ENCODE peak calls at places on chromosomes 7 and 10, in ten cellular contexts. One of them, this sample, is unnamed.

GRCh38 chr10:2839081-2839725 is 228.1 kb upstream of the PFKP start:
- DNase-seq in IMR-90: peak
- DNase-seq in heart right ventricle: no peak
- DNase-seq in PC-3: peak
- DNase-seq in ovary: no peak
- DNase-seq in HCT116: no peak
- DNase-seq in H9: peak
- DNase-seq in body of pancreas: peak
- DNase-seq in CD4-positive, alpha-beta memory T cell: no peak
- DNase-seq in CD8-positive, alpha-beta memory T cell: no peak
- DNase-seq in this sample: peak

GRCh38 chr7:152137476-152138025 is 112.1 kb downstream of the GALNT11 start:
- DNase-seq in CD8-positive, alpha-beta memory T cell: no peak
- DNase-seq in ovary: peak
- DNase-seq in body of pancreas: no peak
- DNase-seq in HCT116: no peak
- DNase-seq in IMR-90: peak
- DNase-seq in H9: no peak
- DNase-seq in heart right ventricle: no peak
- DNase-seq in CD4-positive, alpha-beta memory T cell: no peak
- DNase-seq in PC-3: peak
- DNase-seq in this sample: no peak

GRCh38 chr7:12007591-12007990 is 175.6 kb upstream of the THSD7A start:
- DNase-seq in PC-3: no peak
- DNase-seq in CD8-positive, alpha-beta memory T cell: no peak
- DNase-seq in CD4-positive, alpha-beta memory T cell: no peak
- DNase-seq in H9: no peak
- DNase-seq in ovary: no peak
- DNase-seq in heart right ventricle: no peak
- DNase-seq in body of pancreas: no peak
- DNase-seq in HCT116: no peak
- DNase-seq in IMR-90: no peak
- DNase-seq in this sample: no peak

GRCh38 chr10:31622993-31623392 is 304.0 kb downstream of the ZEB1 start:
- DNase-seq in CD4-positive, alpha-beta memory T cell: no peak
- DNase-seq in ovary: no peak
- DNase-seq in body of pancreas: no peak
- DNase-seq in HCT116: no peak
- DNase-seq in heart right ventricle: no peak
- DNase-seq in H9: no peak
- DNase-seq in PC-3: no peak
- DNase-seq in IMR-90: peak
- DNase-seq in CD8-positive, alpha-beta memory T cell: no peak
- DNase-seq in this sample: no peak

GRCh38 chr7:66699998-66700397 is 40.5 kb upstream of the RABGEF1 start:
- DNase-seq in H9: no peak
- DNase-seq in CD8-positive, alpha-beta memory T cell: no peak
- DNase-seq in ovary: peak
- DNase-seq in CD4-positive, alpha-beta memory T cell: no peak
- DNase-seq in heart right ventricle: peak
- DNase-seq in body of pancreas: no peak
- DNase-seq in IMR-90: no peak
- DNase-seq in HCT116: no peak
- DNase-seq in PC-3: no peak
- DNase-seq in this sample: no peak

GRCh38 chr10:71065659-71066058 is 146.7 kb upstream of the UNC5B start:
- DNase-seq in CD8-positive, alpha-beta memory T cell: no peak
- DNase-seq in HCT116: no peak
- DNase-seq in ovary: no peak
- DNase-seq in PC-3: no peak
- DNase-seq in CD4-positive, alpha-beta memory T cell: no peak
- DNase-seq in heart right ventricle: no peak
- DNase-seq in body of pancreas: no peak
- DNase-seq in H9: no peak
- DNase-seq in IMR-90: no peak
- DNase-seq in this sample: no peak

GRCh38 chr7:141916099-141916498 is at the start of gene OR9A4:
- DNase-seq in PC-3: no peak
- DNase-seq in HCT116: no peak
- DNase-seq in CD4-positive, alpha-beta memory T cell: no peak
- DNase-seq in CD8-positive, alpha-beta memory T cell: no peak
- DNase-seq in ovary: no peak
- DNase-seq in H9: no peak
- DNase-seq in IMR-90: no peak
- DNase-seq in heart right ventricle: no peak
- DNase-seq in body of pancreas: no peak
- DNase-seq in this sample: no peak

GRCh38 chr7:48428091-48428710 is 256.9 kb downstream of the ABCA13 start:
- DNase-seq in CD8-positive, alpha-beta memory T cell: no peak
- DNase-seq in ovary: no peak
- DNase-seq in heart right ventricle: no peak
- DNase-seq in HCT116: no peak
- DNase-seq in CD4-positive, alpha-beta memory T cell: no peak
- DNase-seq in PC-3: peak
- DNase-seq in body of pancreas: no peak
- DNase-seq in H9: no peak
- DNase-seq in IMR-90: no peak
- DNase-seq in this sample: no peak

GRCh38 chr10:7583626-7584025 is 83.1 kb downstream of the ITIH5 start:
- DNase-seq in CD4-positive, alpha-beta memory T cell: no peak
- DNase-seq in IMR-90: no peak
- DNase-seq in body of pancreas: no peak
- DNase-seq in heart right ventricle: peak
- DNase-seq in PC-3: no peak
- DNase-seq in ovary: no peak
- DNase-seq in HCT116: no peak
- DNase-seq in CD8-positive, alpha-beta memory T cell: no peak
- DNase-seq in H9: no peak
- DNase-seq in this sample: no peak

GRCh38 chr10:131815366-131816156 is 85.2 kb upstream of the PPP2R2D start:
- DNase-seq in IMR-90: no peak
- DNase-seq in heart right ventricle: no peak
- DNase-seq in ovary: no peak
- DNase-seq in H9: peak
- DNase-seq in PC-3: no peak
- DNase-seq in CD8-positive, alpha-beta memory T cell: no peak
- DNase-seq in CD4-positive, alpha-beta memory T cell: no peak
- DNase-seq in body of pancreas: no peak
- DNase-seq in HCT116: no peak
- DNase-seq in this sample: no peak

GRCh38 chr7:143362126-143362961 is at the start of gene FAM131B:
- DNase-seq in CD4-positive, alpha-beta memory T cell: peak
- DNase-seq in IMR-90: no peak
- DNase-seq in HCT116: no peak
- DNase-seq in ovary: no peak
- DNase-seq in CD8-positive, alpha-beta memory T cell: peak
- DNase-seq in heart right ventricle: no peak
- DNase-seq in PC-3: no peak
- DNase-seq in body of pancreas: no peak
- DNase-seq in H9: peak
- DNase-seq in this sample: peak

GRCh38 chr10:79274279-79275104 is 72.8 kb upstream of the PPIF start:
- DNase-seq in PC-3: no peak
- DNase-seq in ovary: no peak
- DNase-seq in H9: no peak
- DNase-seq in heart right ventricle: peak
- DNase-seq in CD8-positive, alpha-beta memory T cell: no peak
- DNase-seq in body of pancreas: peak
- DNase-seq in CD4-positive, alpha-beta memory T cell: no peak
- DNase-seq in IMR-90: no peak
- DNase-seq in HCT116: no peak
- DNase-seq in this sample: peak
- H3K27ac ChIP-seq in PC-3: no peak
- H3K27ac ChIP-seq in ovary: no peak
- H3K27ac ChIP-seq in H9: no peak
- H3K27ac ChIP-seq in heart right ventricle: peak
- H3K27ac ChIP-seq in CD8-positive, alpha-beta memory T cell: no peak
- H3K27ac ChIP-seq in body of pancreas: peak
- H3K27ac ChIP-seq in CD4-positive, alpha-beta memory T cell: no peak
- H3K27ac ChIP-seq in IMR-90: no peak
- H3K27ac ChIP-seq in HCT116: no peak
- H3K27ac ChIP-seq in this sample: peak

GRCh38 chr7:100465299-100465698 is 1.2 kb upstream of the SPACDR start:
- DNase-seq in HCT116: no peak
- DNase-seq in ovary: no peak
- DNase-seq in body of pancreas: no peak
- DNase-seq in H9: no peak
- DNase-seq in CD4-positive, alpha-beta memory T cell: no peak
- DNase-seq in IMR-90: peak
- DNase-seq in CD8-positive, alpha-beta memory T cell: no peak
- DNase-seq in PC-3: peak
- DNase-seq in heart right ventricle: no peak
- DNase-seq in this sample: no peak
- H3K27ac ChIP-seq in HCT116: no peak
- H3K27ac ChIP-seq in ovary: no peak
- H3K27ac ChIP-seq in body of pancreas: peak
- H3K27ac ChIP-seq in H9: no peak
- H3K27ac ChIP-seq in CD4-positive, alpha-beta memory T cell: no peak
- H3K27ac ChIP-seq in IMR-90: no peak
- H3K27ac ChIP-seq in CD8-positive, alpha-beta memory T cell: no peak
- H3K27ac ChIP-seq in PC-3: no peak
- H3K27ac ChIP-seq in heart right ventricle: peak
- H3K27ac ChIP-seq in this sample: peak

GRCh38 chr7:29014725-29015124 is 56.6 kb upstream of the TRIL start:
- DNase-seq in CD8-positive, alpha-beta memory T cell: no peak
- DNase-seq in H9: no peak
- DNase-seq in ovary: no peak
- DNase-seq in body of pancreas: no peak
- DNase-seq in IMR-90: no peak
- DNase-seq in PC-3: no peak
- DNase-seq in HCT116: no peak
- DNase-seq in heart right ventricle: no peak
- DNase-seq in CD4-positive, alpha-beta memory T cell: no peak
- DNase-seq in this sample: no peak

GRCh38 chr7:29013062-29013461 is 54.9 kb upstream of the TRIL start:
- DNase-seq in CD4-positive, alpha-beta memory T cell: no peak
- DNase-seq in ovary: no peak
- DNase-seq in H9: no peak
- DNase-seq in PC-3: no peak
- DNase-seq in HCT116: no peak
- DNase-seq in heart right ventricle: no peak
- DNase-seq in CD8-positive, alpha-beta memory T cell: no peak
- DNase-seq in body of pancreas: no peak
- DNase-seq in IMR-90: no peak
- DNase-seq in this sample: no peak

GRCh38 chr7:29019275-29019820 is 61.2 kb upstream of the TRIL start:
- DNase-seq in IMR-90: no peak
- DNase-seq in H9: no peak
- DNase-seq in PC-3: no peak
- DNase-seq in CD8-positive, alpha-beta memory T cell: no peak
- DNase-seq in body of pancreas: no peak
- DNase-seq in heart right ventricle: no peak
- DNase-seq in HCT116: no peak
- DNase-seq in CD4-positive, alpha-beta memory T cell: no peak
- DNase-seq in ovary: no peak
- DNase-seq in this sample: no peak

GRCh38 chr7:29017666-29018065 is 59.5 kb upstream of the TRIL start:
- DNase-seq in heart right ventricle: no peak
- DNase-seq in ovary: no peak
- DNase-seq in IMR-90: peak
- DNase-seq in CD4-positive, alpha-beta memory T cell: no peak
- DNase-seq in body of pancreas: no peak
- DNase-seq in CD8-positive, alpha-beta memory T cell: no peak
- DNase-seq in H9: no peak
- DNase-seq in HCT116: no peak
- DNase-seq in PC-3: no peak
- DNase-seq in this sample: no peak

GRCh38 chr7:29013931-29014330 is 55.8 kb upstream of the TRIL start:
- DNase-seq in CD8-positive, alpha-beta memory T cell: no peak
- DNase-seq in HCT116: no peak
- DNase-seq in PC-3: no peak
- DNase-seq in ovary: no peak
- DNase-seq in IMR-90: no peak
- DNase-seq in heart right ventricle: no peak
- DNase-seq in H9: no peak
- DNase-seq in body of pancreas: no peak
- DNase-seq in CD4-positive, alpha-beta memory T cell: no peak
- DNase-seq in this sample: no peak
- H3K27ac ChIP-seq in CD8-positive, alpha-beta memory T cell: no peak
- H3K27ac ChIP-seq in HCT116: no peak
- H3K27ac ChIP-seq in PC-3: no peak
- H3K27ac ChIP-seq in ovary: no peak
- H3K27ac ChIP-seq in IMR-90: no peak
- H3K27ac ChIP-seq in heart right ventricle: no peak
- H3K27ac ChIP-seq in H9: no peak
- H3K27ac ChIP-seq in body of pancreas: no peak
- H3K27ac ChIP-seq in CD4-positive, alpha-beta memory T cell: no peak
- H3K27ac ChIP-seq in this sample: no peak

GRCh38 chr10:63528084-63528744 is 7.0 kb downstream of the REEP3 start:
- DNase-seq in CD4-positive, alpha-beta memory T cell: no peak
- DNase-seq in IMR-90: no peak
- DNase-seq in CD8-positive, alpha-beta memory T cell: no peak
- DNase-seq in H9: no peak
- DNase-seq in PC-3: no peak
- DNase-seq in body of pancreas: no peak
- DNase-seq in HCT116: no peak
- DNase-seq in heart right ventricle: no peak
- DNase-seq in ovary: no peak
- DNase-seq in this sample: no peak

GRCh38 chr10:63523015-63523414 is 1.8 kb downstream of the REEP3 start:
- DNase-seq in H9: no peak
- DNase-seq in CD8-positive, alpha-beta memory T cell: no peak
- DNase-seq in CD4-positive, alpha-beta memory T cell: no peak
- DNase-seq in PC-3: no peak
- DNase-seq in heart right ventricle: no peak
- DNase-seq in ovary: no peak
- DNase-seq in body of pancreas: no peak
- DNase-seq in IMR-90: no peak
- DNase-seq in HCT116: no peak
- DNase-seq in this sample: no peak

GRCh38 chr10:63522129-63522687 is 1.0 kb downstream of the REEP3 start:
- DNase-seq in body of pancreas: no peak
- DNase-seq in PC-3: peak
- DNase-seq in CD4-positive, alpha-beta memory T cell: peak
- DNase-seq in CD8-positive, alpha-beta memory T cell: no peak
- DNase-seq in ovary: no peak
- DNase-seq in heart right ventricle: no peak
- DNase-seq in HCT116: no peak
- DNase-seq in IMR-90: peak
- DNase-seq in H9: no peak
- DNase-seq in this sample: no peak

GRCh38 chr10:63527401-63527800 is 6.2 kb downstream of the REEP3 start:
- DNase-seq in IMR-90: no peak
- DNase-seq in body of pancreas: no peak
- DNase-seq in CD4-positive, alpha-beta memory T cell: no peak
- DNase-seq in CD8-positive, alpha-beta memory T cell: no peak
- DNase-seq in H9: no peak
- DNase-seq in ovary: no peak
- DNase-seq in HCT116: no peak
- DNase-seq in PC-3: no peak
- DNase-seq in heart right ventricle: no peak
- DNase-seq in this sample: no peak

DNA sequence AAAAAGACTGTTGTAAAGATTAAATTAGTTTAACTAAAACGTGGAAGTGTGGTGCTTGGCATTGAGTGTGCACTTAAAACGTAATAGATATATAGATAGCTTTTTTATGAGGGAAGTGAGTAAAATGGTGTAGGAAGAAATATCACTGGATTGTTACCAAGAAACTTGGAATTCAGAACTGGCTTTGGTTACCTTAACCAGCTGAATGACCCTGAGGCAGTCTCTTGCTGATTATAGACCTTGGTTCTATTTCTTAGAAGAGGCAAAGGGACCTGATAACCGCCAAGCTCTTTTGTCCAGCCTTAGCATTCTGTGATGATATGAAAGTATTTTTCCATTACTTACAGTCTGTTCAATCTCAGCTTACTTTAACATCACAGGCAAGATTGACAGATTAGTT is 3.8 kb downstream of the REEP3 start:
- DNase-seq in CD8-positive, alpha-beta memory T cell: no peak
- DNase-seq in heart right ventricle: no peak
- DNase-seq in body of pancreas: no peak
- DNase-seq in HCT116: no peak
- DNase-seq in H9: no peak
- DNase-seq in CD4-positive, alpha-beta memory T cell: no peak
- DNase-seq in PC-3: peak
- DNase-seq in IMR-90: no peak
- DNase-seq in ovary: no peak
- DNase-seq in this sample: no peak
- H3K27ac ChIP-seq in CD8-positive, alpha-beta memory T cell: no peak
- H3K27ac ChIP-seq in heart right ventricle: no peak
- H3K27ac ChIP-seq in body of pancreas: no peak
- H3K27ac ChIP-seq in HCT116: no peak
- H3K27ac ChIP-seq in H9: no peak
- H3K27ac ChIP-seq in CD4-positive, alpha-beta memory T cell: no peak
- H3K27ac ChIP-seq in PC-3: peak
- H3K27ac ChIP-seq in IMR-90: no peak
- H3K27ac ChIP-seq in ovary: no peak
- H3K27ac ChIP-seq in this sample: no peak

This sample was measured in substantia nigra.